ENCODE peak calls at places on chromosomes 2 and 18, in seven cellular contexts. One of them, this sample, is unnamed. For H3K4me1 and H3K36me3, the result is how much of the 10 kb centered on the place peaks cover.

GRCh38 chr2:44638649-44639048 is 276.9 kb downstream of the CAMKMT start:
- DNase-seq in effector memory CD4-positive, alpha-beta T cell: no peak
- DNase-seq in aorta: no peak
- DNase-seq in GM23248: no peak
- DNase-seq in neuronal stem cell: no peak
- DNase-seq in CD8-positive, alpha-beta memory T cell: no peak
- DNase-seq in endothelial cell of umbilical vein: no peak
- DNase-seq in this sample: no peak

GRCh38 chr2:71235930-71236587 is 9.2 kb upstream of the PAIP2B start:
- DNase-seq in effector memory CD4-positive, alpha-beta T cell: no peak
- DNase-seq in endothelial cell of umbilical vein: no peak
- DNase-seq in CD8-positive, alpha-beta memory T cell: no peak
- DNase-seq in GM23248: no peak
- DNase-seq in aorta: no peak
- DNase-seq in neuronal stem cell: peak
- DNase-seq in this sample: no peak

GRCh38 chr2:12702661-12703121 is 14.0 kb upstream of the TRIB2 start:
- DNase-seq in endothelial cell of umbilical vein: peak
- DNase-seq in GM23248: peak
- DNase-seq in effector memory CD4-positive, alpha-beta T cell: no peak
- DNase-seq in neuronal stem cell: no peak
- DNase-seq in CD8-positive, alpha-beta memory T cell: no peak
- DNase-seq in aorta: no peak
- DNase-seq in this sample: no peak

GRCh38 chr18:25630682-25631081 is 278.7 kb upstream of the ZNF521 start:
- DNase-seq in endothelial cell of umbilical vein: peak
- DNase-seq in neuronal stem cell: no peak
- DNase-seq in CD8-positive, alpha-beta memory T cell: no peak
- DNase-seq in effector memory CD4-positive, alpha-beta T cell: no peak
- DNase-seq in GM23248: no peak
- DNase-seq in aorta: no peak
- DNase-seq in this sample: no peak

GRCh38 chr18:25734336-25734735 is 356.1 kb downstream of the SS18 start:
- DNase-seq in GM23248: no peak
- DNase-seq in effector memory CD4-positive, alpha-beta T cell: no peak
- DNase-seq in endothelial cell of umbilical vein: no peak
- DNase-seq in neuronal stem cell: no peak
- DNase-seq in CD8-positive, alpha-beta memory T cell: no peak
- DNase-seq in aorta: no peak
- DNase-seq in this sample: no peak

GRCh38 chr2:46067501-46068292 is 229.5 kb upstream of the EPAS1 start:
- DNase-seq in effector memory CD4-positive, alpha-beta T cell: no peak
- DNase-seq in aorta: no peak
- DNase-seq in GM23248: peak
- DNase-seq in endothelial cell of umbilical vein: peak
- DNase-seq in neuronal stem cell: no peak
- DNase-seq in CD8-positive, alpha-beta memory T cell: no peak
- DNase-seq in this sample: no peak

GRCh38 chr18:60812921-60813320 is 440.3 kb upstream of the MC4R start:
- DNase-seq in neuronal stem cell: no peak
- DNase-seq in endothelial cell of umbilical vein: no peak
- DNase-seq in CD8-positive, alpha-beta memory T cell: no peak
- DNase-seq in GM23248: no peak
- DNase-seq in aorta: no peak
- DNase-seq in effector memory CD4-positive, alpha-beta T cell: no peak
- DNase-seq in this sample: no peak

GRCh38 chr18:37709740-37710139 is 144.1 kb upstream of the CELF4 start:
- DNase-seq in endothelial cell of umbilical vein: no peak
- DNase-seq in CD8-positive, alpha-beta memory T cell: no peak
- DNase-seq in effector memory CD4-positive, alpha-beta T cell: no peak
- DNase-seq in neuronal stem cell: no peak
- DNase-seq in aorta: no peak
- DNase-seq in GM23248: no peak
- DNase-seq in this sample: no peak

GRCh38 chr2:67234443-67234842 is 162.7 kb upstream of the ETAA1 start:
- DNase-seq in GM23248: peak
- DNase-seq in aorta: no peak
- DNase-seq in effector memory CD4-positive, alpha-beta T cell: no peak
- DNase-seq in CD8-positive, alpha-beta memory T cell: no peak
- DNase-seq in neuronal stem cell: peak
- DNase-seq in endothelial cell of umbilical vein: peak
- DNase-seq in this sample: no peak

GRCh38 chr2:7020468-7020867 is 103.3 kb downstream of the RNF144A start:
- DNase-seq in neuronal stem cell: no peak
- DNase-seq in aorta: no peak
- DNase-seq in endothelial cell of umbilical vein: no peak
- DNase-seq in effector memory CD4-positive, alpha-beta T cell: no peak
- DNase-seq in CD8-positive, alpha-beta memory T cell: no peak
- DNase-seq in GM23248: no peak
- DNase-seq in this sample: no peak

GRCh38 chr18:3008546-3008945 is 4.4 kb downstream of the LPIN2 start:
- DNase-seq in aorta: peak
- DNase-seq in CD8-positive, alpha-beta memory T cell: no peak
- DNase-seq in effector memory CD4-positive, alpha-beta T cell: no peak
- DNase-seq in neuronal stem cell: no peak
- DNase-seq in GM23248: peak
- DNase-seq in endothelial cell of umbilical vein: peak
- DNase-seq in this sample: no peak

GRCh38 chr18:23528580-23529472 is 25.5 kb downstream of the RMC1 start:
- DNase-seq in neuronal stem cell: no peak
- DNase-seq in GM23248: peak
- DNase-seq in CD8-positive, alpha-beta memory T cell: no peak
- DNase-seq in effector memory CD4-positive, alpha-beta T cell: no peak
- DNase-seq in endothelial cell of umbilical vein: no peak
- DNase-seq in aorta: peak
- DNase-seq in this sample: no peak

GRCh38 chr18:12031836-12032235 is 50.5 kb downstream of the IMPA2 start:
- DNase-seq in effector memory CD4-positive, alpha-beta T cell: no peak
- DNase-seq in aorta: no peak
- DNase-seq in endothelial cell of umbilical vein: no peak
- DNase-seq in neuronal stem cell: no peak
- DNase-seq in CD8-positive, alpha-beta memory T cell: no peak
- DNase-seq in GM23248: peak
- DNase-seq in this sample: no peak

GRCh38 chr18:77645170-77645872 is 395.7 kb downstream of the GALR1 start:
- DNase-seq in effector memory CD4-positive, alpha-beta T cell: no peak
- DNase-seq in endothelial cell of umbilical vein: no peak
- DNase-seq in CD8-positive, alpha-beta memory T cell: no peak
- DNase-seq in neuronal stem cell: no peak
- DNase-seq in aorta: no peak
- DNase-seq in GM23248: no peak
- DNase-seq in this sample: no peak

GRCh38 chr2:228140934-228141528 is 40.5 kb downstream of the SPHKAP start:
- DNase-seq in effector memory CD4-positive, alpha-beta T cell: no peak
- DNase-seq in aorta: no peak
- DNase-seq in GM23248: no peak
- DNase-seq in CD8-positive, alpha-beta memory T cell: no peak
- DNase-seq in neuronal stem cell: no peak
- DNase-seq in endothelial cell of umbilical vein: no peak
- DNase-seq in this sample: no peak

GRCh38 chr2:69190743-69191425 is 177.9 kb downstream of the ANTXR1 start:
- DNase-seq in GM23248: peak
- DNase-seq in endothelial cell of umbilical vein: no peak
- DNase-seq in CD8-positive, alpha-beta memory T cell: no peak
- DNase-seq in effector memory CD4-positive, alpha-beta T cell: no peak
- DNase-seq in aorta: no peak
- DNase-seq in neuronal stem cell: no peak
- DNase-seq in this sample: no peak

GRCh38 chr2:159713691-159714585 is 1.6 kb downstream of the MARCHF7 start:
- DNase-seq in aorta: no peak
- DNase-seq in endothelial cell of umbilical vein: peak
- DNase-seq in GM23248: peak
- DNase-seq in neuronal stem cell: no peak
- DNase-seq in CD8-positive, alpha-beta memory T cell: no peak
- DNase-seq in effector memory CD4-positive, alpha-beta T cell: no peak
- DNase-seq in this sample: no peak

GRCh38 chr2:68806511-68807109 is 64.6 kb downstream of the BMP10 start:
- DNase-seq in neuronal stem cell: no peak
- DNase-seq in effector memory CD4-positive, alpha-beta T cell: no peak
- DNase-seq in GM23248: peak
- DNase-seq in endothelial cell of umbilical vein: no peak
- DNase-seq in aorta: no peak
- DNase-seq in CD8-positive, alpha-beta memory T cell: no peak
- DNase-seq in this sample: no peak

GRCh38 chr2:169694894-169695260 is 608 bp downstream of the PHOSPHO2 start:
- DNase-seq in endothelial cell of umbilical vein: no peak
- DNase-seq in neuronal stem cell: no peak
- DNase-seq in effector memory CD4-positive, alpha-beta T cell: no peak
- DNase-seq in CD8-positive, alpha-beta memory T cell: no peak
- DNase-seq in GM23248: peak
- DNase-seq in aorta: no peak
- DNase-seq in this sample: no peak

GRCh38 chr2:46163804-46164569 is 133.2 kb upstream of the EPAS1 start:
- DNase-seq in CD8-positive, alpha-beta memory T cell: no peak
- DNase-seq in effector memory CD4-positive, alpha-beta T cell: no peak
- DNase-seq in neuronal stem cell: no peak
- DNase-seq in GM23248: peak
- DNase-seq in endothelial cell of umbilical vein: no peak
- DNase-seq in aorta: no peak
- DNase-seq in this sample: no peak

GRCh38 chr2:69027060-69027459 is 14.1 kb downstream of the ANTXR1 start:
- DNase-seq in effector memory CD4-positive, alpha-beta T cell: no peak
- DNase-seq in GM23248: no peak
- DNase-seq in CD8-positive, alpha-beta memory T cell: no peak
- DNase-seq in neuronal stem cell: no peak
- DNase-seq in aorta: no peak
- DNase-seq in endothelial cell of umbilical vein: no peak
- DNase-seq in this sample: no peak

GRCh38 chr2:101787097-101787496 is 89.6 kb downstream of the MAP4K4 start:
- DNase-seq in endothelial cell of umbilical vein: no peak
- DNase-seq in GM23248: peak
- DNase-seq in effector memory CD4-positive, alpha-beta T cell: no peak
- DNase-seq in aorta: no peak
- DNase-seq in neuronal stem cell: no peak
- DNase-seq in CD8-positive, alpha-beta memory T cell: no peak
- DNase-seq in this sample: no peak

GRCh38 chr2:101790856-101791255 is 93.3 kb downstream of the MAP4K4 start:
- DNase-seq in CD8-positive, alpha-beta memory T cell: no peak
- DNase-seq in effector memory CD4-positive, alpha-beta T cell: no peak
- DNase-seq in neuronal stem cell: no peak
- DNase-seq in aorta: no peak
- DNase-seq in endothelial cell of umbilical vein: no peak
- DNase-seq in GM23248: peak
- DNase-seq in this sample: no peak

GRCh38 chr2:101788995-101789970 is 91.8 kb downstream of the MAP4K4 start:
- DNase-seq in neuronal stem cell: no peak
- DNase-seq in effector memory CD4-positive, alpha-beta T cell: no peak
- DNase-seq in aorta: no peak
- DNase-seq in GM23248: no peak
- DNase-seq in CD8-positive, alpha-beta memory T cell: no peak
- DNase-seq in endothelial cell of umbilical vein: no peak
- DNase-seq in this sample: no peak

GRCh38 chr2:101790416-101790815 is 92.9 kb downstream of the MAP4K4 start:
- DNase-seq in endothelial cell of umbilical vein: no peak
- DNase-seq in CD8-positive, alpha-beta memory T cell: no peak
- DNase-seq in neuronal stem cell: no peak
- DNase-seq in GM23248: peak
- DNase-seq in effector memory CD4-positive, alpha-beta T cell: no peak
- DNase-seq in aorta: no peak
- DNase-seq in this sample: no peak

DNA sequence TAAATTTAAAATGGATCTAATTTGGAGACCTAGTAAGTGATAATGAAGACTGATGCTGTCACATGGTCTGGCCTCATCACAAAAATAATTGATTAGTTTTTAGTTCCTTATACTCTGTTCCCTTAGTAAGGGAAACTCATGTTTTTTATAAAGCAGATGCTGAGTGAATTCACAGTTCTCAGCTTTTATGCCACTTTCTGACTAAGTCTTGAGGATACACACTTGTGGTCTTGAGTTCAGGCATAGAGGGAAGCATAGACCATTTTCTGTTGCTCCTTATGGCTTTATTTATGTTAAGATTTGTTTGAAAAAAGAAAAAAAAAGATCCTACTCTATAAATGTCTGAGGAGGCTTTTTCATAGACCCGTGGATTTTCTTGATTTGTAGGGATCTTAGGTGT is 91.1 kb downstream of the MAP4K4 start:
- DNase-seq in endothelial cell of umbilical vein: no peak
- DNase-seq in neuronal stem cell: no peak
- DNase-seq in aorta: no peak
- DNase-seq in effector memory CD4-positive, alpha-beta T cell: no peak
- DNase-seq in GM23248: no peak
- DNase-seq in CD8-positive, alpha-beta memory T cell: no peak
- DNase-seq in this sample: no peak
- H3K4me1 ChIP-seq in endothelial cell of umbilical vein: under half
- H3K4me1 ChIP-seq in neuronal stem cell: under half
- H3K4me1 ChIP-seq in aorta: under half
- H3K4me1 ChIP-seq in effector memory CD4-positive, alpha-beta T cell: under half
- H3K4me1 ChIP-seq in GM23248: half or more
- H3K4me1 ChIP-seq in CD8-positive, alpha-beta memory T cell: under half
- H3K4me1 ChIP-seq in this sample: under half

GRCh38 chr2:32464441-32464840 is 107.6 kb downstream of the BIRC6 start:
- DNase-seq in neuronal stem cell: no peak
- DNase-seq in CD8-positive, alpha-beta memory T cell: no peak
- DNase-seq in effector memory CD4-positive, alpha-beta T cell: no peak
- DNase-seq in aorta: no peak
- DNase-seq in endothelial cell of umbilical vein: no peak
- DNase-seq in GM23248: peak
- DNase-seq in this sample: no peak
- H3K36me3 ChIP-seq in neuronal stem cell: half or more
- H3K36me3 ChIP-seq in CD8-positive, alpha-beta memory T cell: under half
- H3K36me3 ChIP-seq in effector memory CD4-positive, alpha-beta T cell: under half
- H3K36me3 ChIP-seq in aorta: under half
- H3K36me3 ChIP-seq in endothelial cell of umbilical vein: under half
- H3K36me3 ChIP-seq in GM23248: half or more
- H3K36me3 ChIP-seq in this sample: under half

GRCh38 chr18:35478520-35479435 is 19.0 kb downstream of the INO80C start:
- DNase-seq in aorta: no peak
- DNase-seq in neuronal stem cell: no peak
- DNase-seq in CD8-positive, alpha-beta memory T cell: no peak
- DNase-seq in effector memory CD4-positive, alpha-beta T cell: no peak
- DNase-seq in GM23248: peak
- DNase-seq in endothelial cell of umbilical vein: peak
- DNase-seq in this sample: no peak
- H3K4me3 ChIP-seq in aorta: no peak
- H3K4me3 ChIP-seq in neuronal stem cell: no peak
- H3K4me3 ChIP-seq in CD8-positive, alpha-beta memory T cell: no peak
- H3K4me3 ChIP-seq in effector memory CD4-positive, alpha-beta T cell: no peak
- H3K4me3 ChIP-seq in GM23248: peak
- H3K4me3 ChIP-seq in endothelial cell of umbilical vein: peak
- H3K4me3 ChIP-seq in this sample: no peak

GRCh38 chr2:28681216-28681981 is 70.2 kb upstream of the PPP1CB start:
- DNase-seq in GM23248: no peak
- DNase-seq in aorta: peak
- DNase-seq in endothelial cell of umbilical vein: peak
- DNase-seq in neuronal stem cell: no peak
- DNase-seq in CD8-positive, alpha-beta memory T cell: peak
- DNase-seq in effector memory CD4-positive, alpha-beta T cell: peak
- DNase-seq in this sample: peak

GRCh38 chr2:28678175-28678855 is 73.3 kb upstream of the PPP1CB start:
- DNase-seq in endothelial cell of umbilical vein: no peak
- DNase-seq in effector memory CD4-positive, alpha-beta T cell: no peak
- DNase-seq in CD8-positive, alpha-beta memory T cell: no peak
- DNase-seq in GM23248: no peak
- DNase-seq in neuronal stem cell: no peak
- DNase-seq in aorta: no peak
- DNase-seq in this sample: no peak

GRCh38 chr2:28680657-28681056 is 71.0 kb upstream of the PPP1CB start:
- DNase-seq in endothelial cell of umbilical vein: no peak
- DNase-seq in neuronal stem cell: no peak
- DNase-seq in GM23248: no peak
- DNase-seq in aorta: no peak
- DNase-seq in effector memory CD4-positive, alpha-beta T cell: no peak
- DNase-seq in CD8-positive, alpha-beta memory T cell: no peak
- DNase-seq in this sample: no peak

GRCh38 chr2:28676153-28676835 is 75.3 kb upstream of the PPP1CB start:
- DNase-seq in neuronal stem cell: no peak
- DNase-seq in endothelial cell of umbilical vein: peak
- DNase-seq in GM23248: no peak
- DNase-seq in CD8-positive, alpha-beta memory T cell: no peak
- DNase-seq in effector memory CD4-positive, alpha-beta T cell: no peak
- DNase-seq in aorta: no peak
- DNase-seq in this sample: no peak

GRCh38 chr2:28678944-28679343 is 72.7 kb upstream of the PPP1CB start:
- DNase-seq in endothelial cell of umbilical vein: no peak
- DNase-seq in effector memory CD4-positive, alpha-beta T cell: no peak
- DNase-seq in aorta: no peak
- DNase-seq in CD8-positive, alpha-beta memory T cell: no peak
- DNase-seq in GM23248: no peak
- DNase-seq in neuronal stem cell: no peak
- DNase-seq in this sample: no peak
- H3K4me1 ChIP-seq in endothelial cell of umbilical vein: under half
- H3K4me1 ChIP-seq in effector memory CD4-positive, alpha-beta T cell: under half
- H3K4me1 ChIP-seq in aorta: under half
- H3K4me1 ChIP-seq in CD8-positive, alpha-beta memory T cell: under half
- H3K4me1 ChIP-seq in GM23248: under half
- H3K4me1 ChIP-seq in neuronal stem cell: under half
- H3K4me1 ChIP-seq in this sample: under half